ENCODE peak calls at places on chromosome 21, in eight cellular contexts. One of them, this sample, is unnamed. For H3K4me1 and H3K27me3, the result is how much of the 10 kb centered on the place peaks cover.

GRCh38 chr21:15135867-15136629 is 71.2 kb upstream of the NRIP1 start:
- DNase-seq in left ventricle myocardium inferior: no peak
- DNase-seq in astrocyte: no peak
- DNase-seq in testis: no peak
- DNase-seq in right lobe of liver: no peak
- DNase-seq in mesenchymal stem cell: no peak
- DNase-seq in A673: no peak
- DNase-seq in GM23248: no peak
- DNase-seq in this sample: no peak

GRCh38 chr21:15207231-15207630 is 142.4 kb upstream of the NRIP1 start:
- DNase-seq in left ventricle myocardium inferior: no peak
- DNase-seq in astrocyte: no peak
- DNase-seq in testis: no peak
- DNase-seq in right lobe of liver: no peak
- DNase-seq in mesenchymal stem cell: no peak
- DNase-seq in A673: no peak
- DNase-seq in GM23248: no peak
- DNase-seq in this sample: no peak

GRCh38 chr21:38170283-38170682 is 86.5 kb upstream of the KCNJ15 start:
- DNase-seq in left ventricle myocardium inferior: no peak
- DNase-seq in astrocyte: no peak
- DNase-seq in testis: peak
- DNase-seq in right lobe of liver: no peak
- DNase-seq in mesenchymal stem cell: peak
- DNase-seq in A673: no peak
- DNase-seq in GM23248: peak
- DNase-seq in this sample: peak

GRCh38 chr21:40618216-40618615 is 228.7 kb downstream of the DSCAM start:
- DNase-seq in left ventricle myocardium inferior: no peak
- DNase-seq in astrocyte: no peak
- DNase-seq in testis: no peak
- DNase-seq in right lobe of liver: no peak
- DNase-seq in mesenchymal stem cell: no peak
- DNase-seq in A673: no peak
- DNase-seq in GM23248: no peak
- DNase-seq in this sample: no peak

GRCh38 chr21:38367646-38368045 is 110.9 kb downstream of the KCNJ15 start:
- DNase-seq in left ventricle myocardium inferior: no peak
- DNase-seq in astrocyte: no peak
- DNase-seq in testis: no peak
- DNase-seq in right lobe of liver: no peak
- DNase-seq in mesenchymal stem cell: no peak
- DNase-seq in A673: no peak
- DNase-seq in GM23248: no peak
- DNase-seq in this sample: no peak

GRCh38 chr21:45379901-45380330 is 25.0 kb upstream of the COL18A1 start:
- DNase-seq in left ventricle myocardium inferior: peak
- DNase-seq in astrocyte: no peak
- DNase-seq in testis: no peak
- DNase-seq in right lobe of liver: no peak
- DNase-seq in mesenchymal stem cell: no peak
- DNase-seq in A673: no peak
- DNase-seq in GM23248: no peak
- DNase-seq in this sample: peak

GRCh38 chr21:45511661-45512431 is 30.4 kb downstream of the SLC19A1 start:
- DNase-seq in left ventricle myocardium inferior: peak
- DNase-seq in astrocyte: no peak
- DNase-seq in testis: no peak
- DNase-seq in right lobe of liver: peak
- DNase-seq in mesenchymal stem cell: no peak
- DNase-seq in A673: no peak
- DNase-seq in GM23248: no peak
- DNase-seq in this sample: peak

GRCh38 chr21:25494804-25495203 is 112.5 kb downstream of the MRPL39 start:
- DNase-seq in left ventricle myocardium inferior: no peak
- DNase-seq in astrocyte: no peak
- DNase-seq in testis: no peak
- DNase-seq in right lobe of liver: no peak
- DNase-seq in mesenchymal stem cell: no peak
- DNase-seq in A673: no peak
- DNase-seq in GM23248: no peak
- DNase-seq in this sample: no peak

GRCh38 chr21:26884436-26884835 is 39.2 kb upstream of the ADAMTS1 start:
- DNase-seq in left ventricle myocardium inferior: no peak
- DNase-seq in astrocyte: no peak
- DNase-seq in testis: no peak
- DNase-seq in right lobe of liver: no peak
- DNase-seq in mesenchymal stem cell: no peak
- DNase-seq in A673: no peak
- DNase-seq in GM23248: no peak
- DNase-seq in this sample: no peak

GRCh38 chr21:32519945-32520884 is 65.1 kb downstream of the TCP10L start:
- DNase-seq in left ventricle myocardium inferior: no peak
- DNase-seq in astrocyte: no peak
- DNase-seq in testis: no peak
- DNase-seq in right lobe of liver: no peak
- DNase-seq in mesenchymal stem cell: no peak
- DNase-seq in A673: no peak
- DNase-seq in GM23248: no peak
- DNase-seq in this sample: no peak

GRCh38 chr21:32520885-32521735 is 64.2 kb downstream of the TCP10L start:
- DNase-seq in left ventricle myocardium inferior: peak
- DNase-seq in astrocyte: peak
- DNase-seq in testis: peak
- DNase-seq in right lobe of liver: peak
- DNase-seq in mesenchymal stem cell: peak
- DNase-seq in A673: peak
- DNase-seq in GM23248: peak
- DNase-seq in this sample: peak

GRCh38 chr21:32523463-32523862 is 61.9 kb downstream of the TCP10L start:
- DNase-seq in left ventricle myocardium inferior: no peak
- DNase-seq in astrocyte: no peak
- DNase-seq in testis: no peak
- DNase-seq in right lobe of liver: no peak
- DNase-seq in mesenchymal stem cell: no peak
- DNase-seq in A673: no peak
- DNase-seq in GM23248: no peak
- DNase-seq in this sample: no peak

GRCh38 chr21:32524010-32524719 is 61.2 kb downstream of the TCP10L start:
- DNase-seq in left ventricle myocardium inferior: peak
- DNase-seq in astrocyte: peak
- DNase-seq in testis: no peak
- DNase-seq in right lobe of liver: no peak
- DNase-seq in mesenchymal stem cell: peak
- DNase-seq in A673: no peak
- DNase-seq in GM23248: peak
- DNase-seq in this sample: peak

DNA sequence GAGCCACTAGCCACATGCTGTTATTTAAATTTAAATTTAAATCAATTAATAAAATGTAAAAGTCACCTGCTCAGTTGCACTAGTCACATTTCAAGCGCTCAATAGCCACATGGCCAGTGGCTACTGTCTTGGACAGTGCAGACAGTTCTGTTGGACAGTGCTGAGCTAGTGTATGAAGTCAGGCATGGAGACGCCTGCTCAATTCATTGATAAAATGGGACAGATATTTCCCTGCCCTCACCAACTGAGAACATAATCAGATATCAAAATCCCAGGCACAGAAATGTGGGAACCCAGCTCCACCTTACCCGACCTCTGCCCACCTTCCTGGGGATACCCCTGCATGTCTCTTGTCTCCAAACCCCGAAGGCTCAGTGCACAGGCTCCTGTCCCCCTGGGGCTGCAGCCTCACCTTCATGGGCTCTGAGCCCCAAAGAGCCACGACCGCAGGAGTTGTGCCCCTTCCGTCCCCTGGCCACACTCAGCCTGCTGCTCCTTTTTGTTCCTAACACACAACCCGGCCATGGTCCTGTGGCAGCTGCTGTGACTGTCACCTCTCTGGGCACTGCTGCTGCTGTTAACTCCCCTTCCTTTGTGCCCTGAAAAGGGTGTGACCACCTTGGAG is 63.5 kb downstream of the TCP10L start:
- DNase-seq in left ventricle myocardium inferior: no peak
- DNase-seq in astrocyte: no peak
- DNase-seq in testis: no peak
- DNase-seq in right lobe of liver: no peak
- DNase-seq in mesenchymal stem cell: no peak
- DNase-seq in A673: no peak
- DNase-seq in GM23248: no peak
- DNase-seq in this sample: no peak
- H3K4me1 ChIP-seq in left ventricle myocardium inferior: half or more
- H3K4me1 ChIP-seq in astrocyte: half or more
- H3K4me1 ChIP-seq in testis: under half
- H3K4me1 ChIP-seq in right lobe of liver: under half
- H3K4me1 ChIP-seq in mesenchymal stem cell: under half
- H3K4me1 ChIP-seq in A673: under half
- H3K4me1 ChIP-seq in GM23248: under half
- H3K4me1 ChIP-seq in this sample: under half

GRCh38 chr21:34670962-34671348 is 2.2 kb downstream of the CLIC6 start:
- DNase-seq in left ventricle myocardium inferior: no peak
- DNase-seq in astrocyte: no peak
- DNase-seq in testis: no peak
- DNase-seq in right lobe of liver: no peak
- DNase-seq in mesenchymal stem cell: no peak
- DNase-seq in A673: no peak
- DNase-seq in GM23248: peak
- DNase-seq in this sample: no peak

GRCh38 chr21:34669149-34669879 is 520 bp downstream of the CLIC6 start:
- DNase-seq in left ventricle myocardium inferior: no peak
- DNase-seq in astrocyte: no peak
- DNase-seq in testis: no peak
- DNase-seq in right lobe of liver: no peak
- DNase-seq in mesenchymal stem cell: no peak
- DNase-seq in A673: no peak
- DNase-seq in GM23248: peak
- DNase-seq in this sample: peak

GRCh38 chr21:34671891-34672290 is 3.1 kb downstream of the CLIC6 start:
- DNase-seq in left ventricle myocardium inferior: no peak
- DNase-seq in astrocyte: no peak
- DNase-seq in testis: no peak
- DNase-seq in right lobe of liver: no peak
- DNase-seq in mesenchymal stem cell: no peak
- DNase-seq in A673: no peak
- DNase-seq in GM23248: no peak
- DNase-seq in this sample: no peak

GRCh38 chr21:34668803-34669148 is at the start of gene CLIC6:
- DNase-seq in left ventricle myocardium inferior: peak
- DNase-seq in astrocyte: no peak
- DNase-seq in testis: no peak
- DNase-seq in right lobe of liver: no peak
- DNase-seq in mesenchymal stem cell: no peak
- DNase-seq in A673: no peak
- DNase-seq in GM23248: no peak
- DNase-seq in this sample: peak

GRCh38 chr21:34670220-34670961 is 1.6 kb downstream of the CLIC6 start:
- DNase-seq in left ventricle myocardium inferior: no peak
- DNase-seq in astrocyte: no peak
- DNase-seq in testis: no peak
- DNase-seq in right lobe of liver: no peak
- DNase-seq in mesenchymal stem cell: peak
- DNase-seq in A673: no peak
- DNase-seq in GM23248: peak
- DNase-seq in this sample: no peak
- H3K27me3 ChIP-seq in left ventricle myocardium inferior: half or more
- H3K27me3 ChIP-seq in astrocyte: half or more
- H3K27me3 ChIP-seq in testis: under half
- H3K27me3 ChIP-seq in right lobe of liver: under half
- H3K27me3 ChIP-seq in mesenchymal stem cell: half or more
- H3K27me3 ChIP-seq in A673: half or more
- H3K27me3 ChIP-seq in GM23248: half or more
- H3K27me3 ChIP-seq in this sample: under half

GRCh38 chr21:42746240-42746592 is 92.8 kb downstream of the PDE9A start:
- DNase-seq in left ventricle myocardium inferior: no peak
- DNase-seq in astrocyte: no peak
- DNase-seq in testis: no peak
- DNase-seq in right lobe of liver: no peak
- DNase-seq in mesenchymal stem cell: no peak
- DNase-seq in A673: no peak
- DNase-seq in GM23248: no peak
- DNase-seq in this sample: peak

GRCh38 chr21:42747746-42748351 is 94.4 kb downstream of the PDE9A start:
- DNase-seq in left ventricle myocardium inferior: no peak
- DNase-seq in astrocyte: no peak
- DNase-seq in testis: no peak
- DNase-seq in right lobe of liver: no peak
- DNase-seq in mesenchymal stem cell: no peak
- DNase-seq in A673: no peak
- DNase-seq in GM23248: no peak
- DNase-seq in this sample: peak

GRCh38 chr21:42745511-42746239 is 92.3 kb downstream of the PDE9A start:
- DNase-seq in left ventricle myocardium inferior: no peak
- DNase-seq in astrocyte: no peak
- DNase-seq in testis: no peak
- DNase-seq in right lobe of liver: no peak
- DNase-seq in mesenchymal stem cell: no peak
- DNase-seq in A673: no peak
- DNase-seq in GM23248: no peak
- DNase-seq in this sample: peak

GRCh38 chr21:42747267-42747701 is 93.9 kb downstream of the PDE9A start:
- DNase-seq in left ventricle myocardium inferior: no peak
- DNase-seq in astrocyte: no peak
- DNase-seq in testis: no peak
- DNase-seq in right lobe of liver: no peak
- DNase-seq in mesenchymal stem cell: no peak
- DNase-seq in A673: no peak
- DNase-seq in GM23248: no peak
- DNase-seq in this sample: peak

DNA sequence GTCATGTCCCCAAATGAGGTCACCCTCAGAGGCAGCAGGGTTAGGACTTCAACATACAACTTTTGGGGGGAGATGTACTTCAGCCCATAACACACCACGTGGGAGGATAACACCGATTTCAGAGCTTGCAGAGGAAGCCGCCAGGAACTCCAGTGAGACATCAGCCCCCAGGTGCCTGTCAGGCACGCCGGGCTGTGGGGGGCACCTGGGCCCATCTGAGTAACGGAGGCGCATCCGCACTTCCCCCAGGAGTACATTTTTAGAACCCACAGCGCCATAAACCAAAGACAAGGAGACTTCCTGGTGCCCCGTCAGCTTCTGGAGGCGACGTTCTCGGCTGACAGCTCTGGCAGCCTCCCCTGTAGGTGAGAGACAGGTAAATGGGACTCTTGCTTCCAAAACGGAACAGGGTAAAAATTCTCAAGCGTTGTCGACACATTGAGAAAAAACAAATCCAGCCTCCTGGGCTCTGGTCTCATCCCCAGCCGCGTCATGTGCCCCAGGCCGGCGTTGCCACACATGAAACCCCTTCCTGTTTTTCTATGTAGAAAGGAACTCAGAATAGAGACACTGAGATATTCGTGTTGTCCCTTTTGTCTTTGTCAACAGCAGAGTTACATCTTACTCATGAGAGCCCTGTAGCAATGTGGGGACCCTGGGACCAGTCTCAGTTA is 93.3 kb downstream of the PDE9A start:
- DNase-seq in left ventricle myocardium inferior: peak
- DNase-seq in astrocyte: no peak
- DNase-seq in testis: no peak
- DNase-seq in right lobe of liver: no peak
- DNase-seq in mesenchymal stem cell: no peak
- DNase-seq in A673: no peak
- DNase-seq in GM23248: no peak
- DNase-seq in this sample: peak
- H3K4me3 ChIP-seq in left ventricle myocardium inferior: no peak
- H3K4me3 ChIP-seq in astrocyte: no peak
- H3K4me3 ChIP-seq in testis: no peak
- H3K4me3 ChIP-seq in right lobe of liver: no peak
- H3K4me3 ChIP-seq in mesenchymal stem cell: no peak
- H3K4me3 ChIP-seq in A673: no peak
- H3K4me3 ChIP-seq in GM23248: no peak
- H3K4me3 ChIP-seq in this sample: no peak

GRCh38 chr21:42672699-42673458 is 19.5 kb downstream of the PDE9A start:
- DNase-seq in left ventricle myocardium inferior: no peak
- DNase-seq in astrocyte: peak
- DNase-seq in testis: no peak
- DNase-seq in right lobe of liver: peak
- DNase-seq in mesenchymal stem cell: peak
- DNase-seq in A673: peak
- DNase-seq in GM23248: peak
- DNase-seq in this sample: no peak
- H3K4me1 ChIP-seq in left ventricle myocardium inferior: under half
- H3K4me1 ChIP-seq in astrocyte: under half
- H3K4me1 ChIP-seq in testis: under half
- H3K4me1 ChIP-seq in right lobe of liver: under half
- H3K4me1 ChIP-seq in mesenchymal stem cell: under half
- H3K4me1 ChIP-seq in A673: half or more
- H3K4me1 ChIP-seq in GM23248: under half
- H3K4me1 ChIP-seq in this sample: under half